ENCODE peak calls at places on chromosome 9, in nine cellular contexts. M, R, A, T, I, O, V, F and L are unnamed samples.

GRCh38 chr9:131276107-131276888 is at the start of gene FAM78A:
- DNase-seq in M (peak; percentile 58), R (no peak), A (peak; percentile 82), T (no peak), I (peak; percentile 36), O (no peak), V (no peak), F (no peak), L (no peak)

GRCh38 chr9:135219676-135220600 is 132.5 kb downstream of the OLFM1 start:
- DNase-seq in M (no peak), R (no peak), A (no peak), T (no peak), I (no peak), O (no peak), V (no peak), F (no peak), L (no peak)

GRCh38 chr9:1766042-1766441 is 249.1 kb upstream of the SMARCA2 start:
- DNase-seq in M (no peak), R (no peak), A (no peak), T (no peak), I (no peak), O (no peak), V (no peak), F (no peak), L (no peak)

GRCh38 chr9:127258884-127259471 is 5.6 kb upstream of the GARNL3 start:
- DNase-seq in M (no peak), R (no peak), A (no peak), T (no peak), I (no peak), O (no peak), V (no peak), F (no peak), L (no peak)

GRCh38 chr9:110189001-110189400 is 19.0 kb downstream of the C9orf152 start:
- DNase-seq in M (no peak), R (no peak), A (no peak), T (no peak), I (no peak), O (no peak), V (peak; percentile 96), F (no peak), L (no peak)

GRCh38 chr9:90901933-90902332 is 100.3 kb downstream of the SYK start:
- DNase-seq in M (no peak), R (no peak), A (no peak), T (no peak), I (no peak), O (no peak), V (no peak), F (no peak), L (no peak)

GRCh38 chr9:68509689-68510088 is 31.0 kb downstream of the TMEM252 start:
- DNase-seq in M (no peak), R (no peak), A (no peak), T (no peak), I (no peak), O (no peak), V (no peak), F (no peak), L (no peak)

GRCh38 chr9:75096796-75097195 is 8.5 kb downstream of the OSTF1 start:
- DNase-seq in M (no peak), R (no peak), A (no peak), T (no peak), I (no peak), O (no peak), V (no peak), F (no peak), L (no peak)

GRCh38 chr9:138015021-138015829 is 137.6 kb downstream of the CACNA1B start:
- DNase-seq in M (no peak), R (no peak), A (no peak), T (no peak), I (no peak), O (no peak), V (no peak), F (no peak), L (no peak)

GRCh38 chr9:131714161-131714646 is 25.7 kb downstream of the RAPGEF1 start:
- DNase-seq in M (no peak), R (no peak), A (no peak), T (no peak), I (no peak), O (no peak), V (no peak), F (peak; percentile 83), L (no peak)

GRCh38 chr9:75064307-75065025 is 23.5 kb downstream of the NMRK1 start:
- DNase-seq in M (no peak), R (no peak), A (no peak), T (peak; percentile 51), I (no peak), O (no peak), V (no peak), F (no peak), L (no peak)

GRCh38 chr9:123360161-123361085 is 4.4 kb downstream of the CRB2 start:
- DNase-seq in M (peak; percentile 36), R (peak; percentile 98), A (no peak), T (no peak), I (peak; percentile 9), O (peak; percentile 98), V (peak; percentile 61), F (no peak), L (no peak)

GRCh38 chr9:130288926-130289705 is 23.6 kb downstream of the HMCN2 start:
- DNase-seq in M (no peak), R (no peak), A (no peak), T (no peak), I (no peak), O (no peak), V (no peak), F (no peak), L (no peak)

GRCh38 chr9:33923998-33924701 is 107.2 kb downstream of the UBE2R2 start:
- DNase-seq in M (no peak), R (no peak), A (no peak), T (no peak), I (no peak), O (no peak), V (no peak), F (no peak), L (no peak)

GRCh38 chr9:70675868-70676370 is 261.5 kb upstream of the KLF9 start:
- DNase-seq in M (no peak), R (no peak), A (no peak), T (no peak), I (no peak), O (no peak), V (no peak), F (no peak), L (no peak)

GRCh38 chr9:128555180-128555721 is 2.9 kb downstream of the SPTAN1 start:
- DNase-seq in M (no peak), R (peak; percentile 70), A (no peak), T (no peak), I (no peak), O (peak; percentile 96), V (no peak), F (no peak), L (no peak)